ENCODE peak calls at places on chromosome 5, in eight cellular contexts. O is vagina, X is uterus, E is tibial nerve, H is prostate gland, G is lung, Y is A549, D is heart left ventricle. W is an unnamed sample.

GRCh38 chr5:121288781-121289180 is 562.9 kb upstream of the FTMT start:
- DNase-seq in O (no peak), X (no peak), E (no peak), H (no peak), G (no peak), Y (no peak), D (no peak), W (no peak)

GRCh38 chr5:671459-672328 is 21.5 kb downstream of the TPPP start:
- DNase-seq in O (no peak), X (peak; percentile 65), E (peak; percentile 56), H (peak; percentile 51), G (peak; percentile 73), Y (peak; percentile 75), D (peak; percentile 80), W (peak; percentile 79)

GRCh38 chr5:15243301-15244020 is 256.5 kb upstream of the FBXL7 start:
- DNase-seq in O (no peak), X (no peak), E (no peak), H (no peak), G (no peak), Y (no peak), D (no peak), W (no peak)

GRCh38 chr5:177550120-177550519 is 4.2 kb downstream of the FAM193B start:
- DNase-seq in O (no peak), X (no peak), E (no peak), H (no peak), G (no peak), Y (no peak), D (no peak), W (no peak)

GRCh38 chr5:74762599-74762998 is 4.3 kb downstream of the GFM2 start:
- DNase-seq in O (no peak), X (no peak), E (no peak), H (no peak), G (no peak), Y (peak; percentile 58), D (no peak), W (no peak)

GRCh38 chr5:146466521-146467349 is 19.6 kb downstream of the TCERG1 start:
- DNase-seq in O (no peak), X (no peak), E (no peak), H (no peak), G (no peak), Y (peak; percentile 25), D (no peak), W (no peak)

GRCh38 chr5:164649266-164649665 is 1143.8 kb downstream of the MAT2B start:
- DNase-seq in O (no peak), X (no peak), E (no peak), H (no peak), G (no peak), Y (no peak), D (no peak), W (no peak)

GRCh38 chr5:120139039-120139438 is 325.1 kb upstream of the PRR16 start:
- DNase-seq in O (no peak), X (no peak), E (no peak), H (peak; percentile 55), G (no peak), Y (peak; percentile 31), D (no peak), W (peak; percentile 15)

DNA sequence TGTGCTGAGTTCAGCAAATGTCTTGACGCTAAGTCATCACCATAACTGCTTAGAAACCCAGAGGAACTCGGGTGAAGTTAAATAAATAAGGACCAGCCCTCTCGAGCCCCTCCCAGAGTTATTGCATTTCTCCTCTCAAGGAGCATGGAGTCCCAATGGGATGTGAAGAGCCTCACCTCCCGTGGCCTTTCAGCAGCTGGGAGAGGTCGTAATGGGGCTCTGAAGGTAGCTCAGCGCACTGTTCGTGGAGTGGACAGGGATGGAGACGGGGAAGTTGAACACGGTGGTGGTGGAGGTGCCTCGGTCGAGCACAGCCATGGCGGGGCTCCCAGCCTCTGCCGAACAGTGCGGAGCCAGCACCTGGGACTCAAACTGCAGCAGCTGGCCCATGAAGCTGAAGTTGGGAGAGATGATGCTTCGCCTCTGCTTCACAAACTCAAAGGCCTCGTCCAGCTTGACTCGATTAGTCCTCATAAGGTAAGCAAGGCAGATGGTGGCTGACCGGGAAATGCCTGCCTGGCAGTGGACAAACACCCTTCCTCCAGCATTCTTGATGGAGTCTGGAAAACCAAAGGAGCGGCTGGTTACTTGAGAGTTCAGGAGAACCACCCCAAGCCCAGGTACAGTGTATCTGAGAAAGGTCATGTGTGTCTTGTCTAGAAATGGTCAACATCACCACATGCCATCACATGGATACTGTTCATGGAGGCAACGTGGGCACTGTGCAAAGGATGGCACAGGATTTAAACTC is 2.2 kb downstream of the DUSP1 start:
- DNase-seq in O (no peak), X (peak; percentile 53), E (no peak), H (no peak), G (no peak), Y (no peak), D (no peak), W (no peak)
- H3K27ac ChIP-seq in O (peak overlapping the region; percentile 98), X (peak overlapping the region; percentile 99), E (peak overlapping the region; percentile 99), H (peak overlapping the region; percentile 98), G (peak overlapping the region; percentile 98), Y (peak overlapping the region; percentile 100), D (peak overlapping the region; percentile 100), W (peak overlapping the region; percentile 100)

GRCh38 chr5:141734501-141735231 is 52.6 kb upstream of the ARAP3 start:
- DNase-seq in O (no peak), X (peak; percentile 24), E (no peak), H (no peak), G (no peak), Y (peak; percentile 54), D (no peak), W (peak; percentile 40)

GRCh38 chr5:141733198-141733597 is 51.2 kb upstream of the ARAP3 start:
- DNase-seq in O (no peak), X (no peak), E (no peak), H (no peak), G (no peak), Y (no peak), D (no peak), W (no peak)

GRCh38 chr5:141725909-141726308 is 43.9 kb upstream of the ARAP3 start:
- DNase-seq in O (no peak), X (no peak), E (no peak), H (no peak), G (no peak), Y (no peak), D (no peak), W (no peak)

GRCh38 chr5:141732417-141732816 is 50.4 kb upstream of the ARAP3 start:
- DNase-seq in O (no peak), X (no peak), E (no peak), H (no peak), G (no peak), Y (no peak), D (no peak), W (no peak)

DNA sequence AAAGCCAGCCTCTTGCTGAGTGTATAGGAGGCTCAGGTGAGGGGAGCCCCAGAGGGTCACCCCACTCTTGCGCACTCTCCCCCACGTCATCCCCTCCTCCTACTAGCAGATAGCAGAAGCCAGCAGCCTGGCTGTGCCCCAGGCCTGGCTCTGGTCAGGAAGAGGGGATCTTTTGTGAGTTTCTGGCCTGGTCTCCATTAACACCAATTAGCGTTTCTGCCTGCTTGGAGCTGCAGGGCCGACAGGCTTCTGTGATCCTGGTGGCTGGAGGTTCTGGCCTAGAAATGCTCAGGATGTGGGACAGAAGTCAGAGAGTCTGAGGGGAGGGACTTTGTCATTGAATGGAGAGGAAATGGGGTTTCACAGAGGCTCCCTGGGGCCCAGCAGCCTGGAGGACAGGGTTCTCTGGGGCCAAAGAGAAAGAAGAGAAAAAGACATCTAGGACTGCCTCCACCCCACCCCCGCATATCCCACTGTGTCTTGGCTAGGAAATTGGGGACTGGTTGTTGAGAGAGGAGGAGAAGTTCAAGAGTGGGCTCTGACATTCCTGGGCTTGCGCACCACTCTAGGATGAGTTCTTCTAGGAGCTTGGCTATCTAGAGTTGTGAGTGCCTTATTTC is 47.5 kb upstream of the ARAP3 start:
- DNase-seq in O (no peak), X (no peak), E (no peak), H (no peak), G (no peak), Y (no peak), D (no peak), W (no peak)
- TF ChIP-seq CTCF in O (no peak), X (no peak), E (no peak), H (no peak), G (no peak), Y (no peak), D (no peak), W (no peak)

GRCh38 chr5:23820764-23821471 is 313.5 kb downstream of the PRDM9 start:
- DNase-seq in O (no peak), X (no peak), E (no peak), H (no peak), G (no peak), Y (peak; percentile 5), D (no peak), W (no peak)
- H3K27ac ChIP-seq in O (no peak overlapping the region), X (no peak overlapping the region), E (no peak overlapping the region), H (no peak overlapping the region), G (no peak overlapping the region), Y (no peak overlapping the region), D (no peak overlapping the region), W (no peak overlapping the region)

GRCh38 chr5:141135030-141135717 is at the start of gene PCDHB5:
- DNase-seq in O (no peak), X (no peak), E (no peak), H (no peak), G (no peak), Y (peak; percentile 26), D (no peak), W (no peak)
- TF ChIP-seq CTCF in O (no peak), X (peak; percentile 31), E (peak; percentile 12), H (peak; percentile 26), G (no peak), Y (peak; percentile 36), D (peak; percentile 54), W (peak; percentile 43)

DNA sequence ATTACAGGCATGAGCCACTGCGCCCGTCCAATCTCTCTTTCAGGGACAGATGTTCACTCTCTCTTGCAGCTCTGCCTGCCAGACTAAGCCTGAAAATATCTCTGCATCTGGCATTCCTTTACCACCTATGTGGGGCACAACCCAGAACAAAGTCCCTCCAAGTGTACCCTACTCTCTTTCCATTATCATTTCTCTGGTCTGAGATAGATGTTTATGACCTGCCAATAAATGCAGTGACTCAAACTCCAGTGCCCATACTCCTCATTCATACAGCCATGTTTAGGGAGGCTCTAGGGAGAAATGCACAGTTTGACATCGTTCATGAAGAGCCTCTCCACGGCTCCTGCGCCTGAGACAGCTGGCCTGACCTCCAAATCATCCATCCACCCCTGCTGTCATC is at the start of gene BTNL3:
- DNase-seq in O (no peak), X (no peak), E (no peak), H (no peak), G (no peak), Y (no peak), D (no peak), W (no peak)
- H3K27ac ChIP-seq in O (no peak within 1 kb of the TSS), X (no peak within 1 kb of the TSS), E (no peak within 1 kb of the TSS), H (no peak within 1 kb of the TSS), G (no peak within 1 kb of the TSS), Y (no peak within 1 kb of the TSS), D (no peak within 1 kb of the TSS), W (no peak within 1 kb of the TSS)